ENCODE peak calls at places on chromosomes 2 and 18, in four cellular contexts. E, B, L and S are unnamed samples.

GRCh38 chr2:216448829-216449228 is 36.5 kb downstream of the SMARCAL1 start:
- DNase-seq in E (no peak), B (no peak), L (no peak), S (no peak)

GRCh38 chr2:234949762-234950434 is 1.9 kb upstream of the SH3BP4 start:
- DNase-seq in L (peak; percentile 100), B (no peak), E (no peak), S (no peak)

GRCh38 chr2:229454934-229455631 is 184.0 kb upstream of the PID1 start:
- DNase-seq in B (no peak), E (no peak), L (peak; percentile 81), S (no peak)

GRCh38 chr2:240252191-240252871 is 111.9 kb upstream of the OTOS start:
- DNase-seq in L (no peak), E (no peak), B (no peak), S (no peak)

GRCh38 chr2:168573128-168573903 is 117.2 kb downstream of the CERS6 start:
- DNase-seq in L (peak; percentile 55), B (no peak), E (no peak), S (no peak)

GRCh38 chr2:74768401-74768914 is 65.5 kb upstream of the HK2 start:
- DNase-seq in E (peak; percentile 58), B (no peak), L (peak; percentile 56), S (no peak)

GRCh38 chr2:203484266-203485112 is 50.6 kb downstream of the RAPH1 start:
- DNase-seq in L (peak; percentile 35), B (no peak), E (no peak), S (peak; percentile 16)

GRCh38 chr2:105858868-105859693 is 114.4 kb downstream of the NCK2 start:
- DNase-seq in B (no peak), E (no peak), L (no peak), S (no peak)

GRCh38 chr2:228367356-228367755 is 185.9 kb upstream of the SPHKAP start:
- DNase-seq in L (no peak), E (no peak), B (no peak), S (no peak)

GRCh38 chr2:195810340-195811098 is 153.5 kb downstream of the SLC39A10 start:
- DNase-seq in E (no peak), L (no peak), B (no peak), S (no peak)

DNA sequence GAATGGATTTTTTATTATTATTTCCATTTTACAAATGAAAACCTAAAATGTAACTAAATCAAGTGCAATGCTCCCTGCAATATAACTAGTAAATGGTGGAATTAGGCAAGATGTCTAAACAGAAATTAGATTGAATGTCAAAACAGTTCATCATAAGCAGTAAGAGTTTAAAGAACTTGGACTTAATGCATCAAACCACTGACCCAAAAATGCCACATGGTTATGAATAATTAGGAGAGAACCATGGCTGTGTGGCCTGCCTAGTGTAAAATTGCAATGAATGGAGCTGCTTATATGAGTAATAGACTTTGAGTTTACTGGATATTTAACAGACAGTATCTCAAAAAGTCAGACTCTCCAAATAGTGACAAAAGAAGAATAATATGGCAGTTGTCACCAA is 101.6 kb upstream of the COL5A2 start:
- DNase-seq in B (no peak), E (no peak), L (no peak), S (no peak)
- H3K9me3 ChIP-seq in B (no peaks in the 10 kb centered on the region), E (no peaks in the 10 kb centered on the region), L (no peaks in the 10 kb centered on the region), S (no peaks in the 10 kb centered on the region)

GRCh38 chr2:12796617-12797016 is 79.9 kb downstream of the TRIB2 start:
- DNase-seq in L (peak; percentile 38), B (no peak), E (peak; percentile 52), S (no peak)
- H3K9me3 ChIP-seq in L (peaks cover 11% of the 10 kb centered on the region), B (peaks cover 9% of the 10 kb centered on the region), E (no peaks in the 10 kb centered on the region), S (no peaks in the 10 kb centered on the region)

DNA sequence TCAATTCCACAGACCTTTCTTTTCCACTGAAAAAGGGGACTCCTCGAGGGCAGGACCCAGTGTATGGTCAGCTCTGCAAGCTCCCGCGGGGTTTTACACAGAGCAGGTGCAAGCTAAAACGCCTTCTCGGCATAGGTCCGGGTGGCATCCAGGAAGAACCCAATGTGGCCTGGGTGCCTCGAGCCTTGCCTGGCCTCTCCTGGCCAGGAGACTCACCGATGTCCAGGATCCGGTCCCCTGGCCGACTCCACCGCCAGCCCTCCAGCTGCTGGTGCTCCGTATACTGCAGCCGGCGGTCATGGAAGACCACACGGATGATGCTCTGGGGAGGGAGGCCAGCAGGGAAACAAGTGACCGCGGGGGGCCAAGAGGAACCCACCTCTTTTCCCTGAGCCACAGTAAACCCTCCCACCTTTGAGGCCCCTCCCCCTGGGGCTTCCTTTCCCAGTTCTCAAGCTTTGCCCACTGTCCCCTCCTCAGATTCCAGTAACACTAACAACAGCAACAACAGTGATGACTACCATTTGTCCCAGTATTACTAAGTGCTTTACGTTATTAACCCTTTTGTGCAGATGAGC is 36.1 kb downstream of the TFCP2L1 start:
- DNase-seq in L (no peak), B (no peak), E (no peak), S (no peak)
- H3K9me3 ChIP-seq in L (no peaks in the 10 kb centered on the region), B (no peaks in the 10 kb centered on the region), E (no peaks in the 10 kb centered on the region), S (no peaks in the 10 kb centered on the region)

GRCh38 chr2:172545408-172546075 is 10.3 kb upstream of the PDK1 start:
- DNase-seq in E (no peak), L (no peak), B (no peak), S (no peak)
- H3K9me3 ChIP-seq in E (no peaks in the 10 kb centered on the region), L (peaks cover 4% of the 10 kb centered on the region), B (peaks cover 7% of the 10 kb centered on the region), S (no peaks in the 10 kb centered on the region)

GRCh38 chr18:79902640-79903039 is 48.8 kb downstream of the SLC66A2 start:
- DNase-seq in B (no peak), E (no peak), L (no peak), S (no peak)

GRCh38 chr18:79901665-79902064 is 49.8 kb downstream of the SLC66A2 start:
- DNase-seq in L (no peak), E (no peak), B (no peak), S (no peak)

GRCh38 chr18:79900610-79901570 is 50.6 kb downstream of the SLC66A2 start:
- DNase-seq in E (peak; percentile 46), B (no peak), L (no peak), S (peak; percentile 8)

GRCh38 chr18:79903071-79903635 is 48.3 kb downstream of the SLC66A2 start:
- DNase-seq in E (no peak), L (no peak), B (no peak), S (peak; percentile 7)

GRCh38 chr18:79902075-79902474 is 49.4 kb downstream of the SLC66A2 start:
- DNase-seq in E (no peak), L (no peak), B (peak; percentile 29), S (no peak)
- H3K9me3 ChIP-seq in E (peaks cover 3% of the 10 kb centered on the region), L (peaks cover 21% of the 10 kb centered on the region), B (peaks cover 63% of the 10 kb centered on the region), S (peaks cover 3% of the 10 kb centered on the region)